ENCODE peak calls at places on chromosomes 3 and 15, in ten cellular contexts. A is endothelial cell; T is tibial artery; K is prostate gland; Y is progenitor cell of endocrine pancreas; D is CD8-positive, alpha-beta T cell; B is WTC11; R is PC-3; S is GM20000; U is body of pancreas. I is an unnamed sample.

GRCh38 chr15:90701880-90702630 is 15.1 kb upstream of the BLM start:
- DNase-seq in A (peak), T (no peak), K (no peak), Y (no peak), D (no peak), B (no peak), R (no peak), S (no peak), U (no peak), I (no peak)

GRCh38 chr3:150345021-150345538 is 63.0 kb upstream of the TSC22D2 start:
- DNase-seq in A (no peak), T (no peak), K (peak), Y (no peak), D (no peak), B (no peak), R (peak), S (no peak), U (peak), I (peak)

GRCh38 chr3:42979044-42979962 is at the start of gene GASK1A:
- DNase-seq in A (peak), T (peak), K (peak), Y (peak), D (no peak), B (peak), R (peak), S (peak), U (peak), I (peak)

GRCh38 chr3:64163755-64164148 is 61.5 kb downstream of the PRICKLE2 start:
- DNase-seq in A (no peak), T (no peak), K (no peak), Y (no peak), D (no peak), B (no peak), R (peak), S (peak), U (no peak), I (no peak)

GRCh38 chr15:99438691-99439523 is 126.9 kb upstream of the MEF2A start:
- DNase-seq in A (no peak), T (peak), K (peak), Y (peak), D (no peak), B (no peak), R (no peak), S (no peak), U (peak), I (no peak)

GRCh38 chr15:73994912-73995622 is 551 bp downstream of the PML start:
- DNase-seq in A (no peak), T (no peak), K (peak), Y (no peak), D (no peak), B (no peak), R (no peak), S (no peak), U (no peak), I (no peak)

GRCh38 chr3:27976933-27977332 is 254.8 kb upstream of the EOMES start:
- DNase-seq in A (no peak), T (no peak), K (no peak), Y (no peak), D (no peak), B (no peak), R (peak), S (no peak), U (no peak), I (no peak)

GRCh38 chr3:169458323-169458722 is 205.2 kb downstream of the MECOM start:
- DNase-seq in A (no peak), T (no peak), K (no peak), Y (no peak), D (no peak), B (no peak), R (no peak), S (no peak), U (no peak), I (no peak)

GRCh38 chr15:90869601-90870353 is 1.4 kb downstream of the FURIN start:
- DNase-seq in A (peak), T (peak), K (no peak), Y (no peak), D (no peak), B (peak), R (peak), S (no peak), U (no peak), I (peak)

GRCh38 chr15:89362203-89363101 is 27.8 kb upstream of the POLG start:
- DNase-seq in A (no peak), T (no peak), K (no peak), Y (no peak), D (no peak), B (no peak), R (no peak), S (peak), U (no peak), I (peak)

GRCh38 chr3:124858275-124858674 is 28.9 kb downstream of the ITGB5 start:
- DNase-seq in A (no peak), T (no peak), K (no peak), Y (no peak), D (no peak), B (no peak), R (no peak), S (no peak), U (no peak), I (no peak)

GRCh38 chr3:123298903-123299302 is 97.2 kb downstream of the SEC22A start:
- DNase-seq in A (no peak), T (no peak), K (no peak), Y (no peak), D (no peak), B (no peak), R (peak), S (no peak), U (no peak), I (no peak)

GRCh38 chr3:30042274-30042859 is 564.0 kb upstream of the TGFBR2 start:
- DNase-seq in A (peak), T (no peak), K (peak), Y (peak), D (peak), B (peak), R (peak), S (peak), U (peak), I (peak)

GRCh38 chr3:146626384-146627122 is 21.4 kb upstream of the PLSCR5 start:
- DNase-seq in A (no peak), T (no peak), K (no peak), Y (no peak), D (no peak), B (no peak), R (no peak), S (no peak), U (no peak), I (no peak)

GRCh38 chr15:88391006-88391405 is 76.2 kb downstream of the MRPL46 start:
- DNase-seq in A (no peak), T (no peak), K (no peak), Y (no peak), D (no peak), B (no peak), R (no peak), S (no peak), U (no peak), I (no peak)

GRCh38 chr3:71189480-71189879 is 394.0 kb downstream of the FOXP1 start:
- DNase-seq in A (no peak), T (no peak), K (no peak), Y (no peak), D (no peak), B (no peak), R (peak), S (no peak), U (no peak), I (no peak)

GRCh38 chr3:184716652-184717607 is 5.1 kb upstream of the MAGEF1 start:
- DNase-seq in A (no peak), T (no peak), K (no peak), Y (no peak), D (no peak), B (peak), R (peak), S (no peak), U (no peak), I (peak)

DNA sequence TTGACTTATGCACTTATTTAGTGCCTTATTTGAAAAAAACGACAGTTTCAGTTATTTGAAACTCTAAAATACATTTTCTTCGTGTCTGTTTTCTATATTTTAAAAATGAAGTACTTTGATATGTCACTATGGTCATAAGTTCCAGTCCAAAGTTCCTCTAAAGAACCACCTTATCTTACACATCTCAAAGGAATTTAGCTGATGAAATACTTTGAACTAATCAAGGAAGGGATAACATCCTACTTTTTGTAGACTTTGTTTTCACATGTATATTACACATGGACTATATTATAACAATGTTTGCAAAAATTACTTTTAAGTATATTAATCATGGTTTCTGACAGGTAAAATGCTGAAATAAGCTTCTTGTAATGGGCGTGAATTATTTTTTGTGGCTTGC is 265.8 kb upstream of the ZNF717 start:
- DNase-seq in A (no peak), T (no peak), K (no peak), Y (no peak), D (no peak), B (no peak), R (peak), S (no peak), U (no peak), I (no peak)
- TF ChIP-seq CTCF in A (no peak), T (no peak), K (no peak), Y (no peak), D (no peak), B (no peak), R (no peak), S (no peak), U (no peak), I (no peak)

DNA sequence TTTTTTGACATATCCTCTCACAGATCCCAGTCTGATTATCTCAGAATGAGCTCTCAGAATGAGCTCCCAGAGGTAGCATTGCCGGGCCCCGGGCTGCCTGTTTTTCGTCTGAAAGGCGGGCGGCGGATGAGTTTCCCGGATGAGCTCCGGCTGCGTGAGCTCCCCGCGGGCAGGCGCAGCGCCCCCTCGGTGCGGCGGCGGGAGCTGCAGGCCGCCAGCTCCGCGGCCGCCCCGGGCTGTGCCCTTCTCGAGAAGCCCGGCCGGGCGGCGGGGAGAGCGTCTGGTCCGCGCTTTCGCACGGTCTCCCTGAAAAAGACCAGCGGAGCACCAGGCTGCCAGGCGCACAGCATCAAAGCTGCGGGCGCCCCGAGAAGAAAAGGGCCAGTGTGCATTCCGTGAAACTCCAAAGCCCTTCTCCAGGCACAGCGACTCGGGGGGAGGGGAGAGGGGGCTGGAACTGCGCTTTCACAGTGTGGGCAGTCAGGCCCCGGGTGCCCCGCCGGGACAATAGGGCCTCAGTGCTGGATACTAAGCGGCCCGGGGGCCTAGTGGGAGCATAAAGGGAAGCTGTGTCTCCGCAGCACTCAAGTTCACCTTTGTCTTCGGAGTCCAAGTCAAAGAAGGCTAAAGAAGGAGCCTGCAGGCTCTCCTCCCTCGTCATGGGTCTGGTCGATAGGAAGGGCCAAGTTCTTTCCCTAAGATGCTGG is 12.1 kb upstream of the SHC4 start:
- DNase-seq in A (peak), T (peak), K (peak), Y (peak), D (peak), B (peak), R (peak), S (peak), U (peak), I (peak)
- TF ChIP-seq CTCF in A (peak), T (peak), K (peak), Y (peak), D (peak), B (peak), R (peak), S (peak), U (peak), I (peak)

DNA sequence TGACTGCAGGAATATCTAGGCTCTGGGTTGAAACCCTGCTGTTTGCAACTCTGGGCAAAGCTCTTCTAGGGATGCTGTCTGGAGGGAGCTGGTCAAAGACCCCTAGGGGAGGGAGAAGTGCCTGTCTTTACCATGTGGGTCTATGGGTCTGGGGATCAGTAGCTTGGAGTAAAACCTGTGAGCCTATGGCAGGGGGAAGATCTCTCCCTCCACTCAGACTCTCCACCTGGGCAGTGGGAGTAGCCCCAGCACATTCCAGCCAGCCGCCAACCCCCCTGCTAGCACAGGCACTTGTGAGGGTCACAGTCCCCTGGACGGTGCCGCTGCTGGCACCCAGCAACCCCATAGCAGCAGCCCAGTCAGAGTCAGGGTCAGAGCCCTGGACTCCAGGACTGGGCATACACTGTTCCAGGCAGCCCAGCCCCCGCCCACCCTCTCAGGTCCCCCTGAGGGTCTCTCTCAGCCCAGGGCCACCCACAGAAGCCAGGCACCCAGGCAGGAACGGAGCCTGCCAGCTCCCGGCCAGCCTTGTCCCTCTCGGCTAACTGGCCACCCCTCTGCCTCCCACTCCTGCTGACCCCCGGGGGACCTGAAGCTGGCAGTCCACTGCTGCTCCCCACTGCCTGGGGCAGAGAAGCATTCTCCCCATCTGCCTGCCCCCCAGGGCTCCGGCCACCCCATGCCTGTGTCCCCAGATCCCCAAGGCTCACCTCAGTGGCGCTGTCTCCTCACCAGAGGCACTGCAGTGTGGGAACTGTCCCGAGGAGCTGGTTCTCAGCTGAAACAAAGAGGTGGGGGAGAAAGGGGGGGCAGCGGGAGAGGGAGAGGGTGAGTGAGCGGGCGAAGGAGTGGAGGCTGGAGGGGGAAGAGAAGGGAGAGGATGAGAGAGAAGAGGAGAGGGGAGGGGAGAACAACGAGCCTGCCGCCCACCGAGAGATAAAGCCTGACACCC is 10.8 kb downstream of the GLYCTK start:
- DNase-seq in A (no peak), T (no peak), K (no peak), Y (no peak), D (no peak), B (peak), R (no peak), S (no peak), U (peak), I (peak)
- TF ChIP-seq CTCF in A (no peak), T (no peak), K (no peak), Y (no peak), D (no peak), B (no peak), R (no peak), S (no peak), U (no peak), I (no peak)

GRCh38 chr15:33612721-33613304 is 302.0 kb downstream of the RYR3 start:
- DNase-seq in A (no peak), T (no peak), K (no peak), Y (no peak), D (no peak), B (no peak), R (no peak), S (no peak), U (no peak), I (no peak)

GRCh38 chr15:33608714-33609113 is 297.9 kb downstream of the RYR3 start:
- DNase-seq in A (no peak), T (no peak), K (no peak), Y (no peak), D (no peak), B (no peak), R (peak), S (no peak), U (no peak), I (no peak)
- TF ChIP-seq CTCF in A (peak), T (peak), K (no peak), Y (peak), D (no peak), B (no peak), R (peak), S (no peak), U (no peak), I (peak)

GRCh38 chr3:143825513-143825912 is 22.8 kb downstream of the SLC9A9 start:
- DNase-seq in A (no peak), T (no peak), K (no peak), Y (no peak), D (no peak), B (no peak), R (no peak), S (no peak), U (no peak), I (no peak)
- TF ChIP-seq CTCF in A (no peak), T (no peak), K (no peak), Y (no peak), D (no peak), B (no peak), R (no peak), S (no peak), U (no peak), I (no peak)

GRCh38 chr15:38699633-38700230 is 135.1 kb upstream of the RASGRP1 start:
- DNase-seq in A (peak), T (peak), K (peak), Y (no peak), D (peak), B (peak), R (peak), S (peak), U (peak), I (peak)
- TF ChIP-seq CTCF in A (peak), T (peak), K (peak), Y (peak), D (peak), B (peak), R (peak), S (peak), U (peak), I (peak)

GRCh38 chr15:47333758-47334157 is 383.5 kb upstream of the SEMA6D start:
- DNase-seq in A (no peak), T (no peak), K (no peak), Y (no peak), D (no peak), B (no peak), R (no peak), S (no peak), U (no peak), I (no peak)
- TF ChIP-seq CTCF in A (no peak), T (no peak), K (no peak), Y (no peak), D (no peak), B (no peak), R (no peak), S (no peak), U (no peak), I (no peak)

GRCh38 chr3:143897558-143898305 is 49.5 kb upstream of the SLC9A9 start:
- DNase-seq in A (no peak), T (no peak), K (no peak), Y (no peak), D (no peak), B (no peak), R (no peak), S (no peak), U (no peak), I (no peak)

GRCh38 chr3:143896486-143896885 is 48.2 kb upstream of the SLC9A9 start:
- DNase-seq in A (no peak), T (no peak), K (no peak), Y (no peak), D (no peak), B (no peak), R (no peak), S (no peak), U (no peak), I (no peak)

GRCh38 chr3:143901105-143901504 is 52.8 kb upstream of the SLC9A9 start:
- DNase-seq in A (no peak), T (no peak), K (no peak), Y (no peak), D (no peak), B (no peak), R (peak), S (no peak), U (no peak), I (no peak)

GRCh38 chr3:143895805-143896204 is 47.5 kb upstream of the SLC9A9 start:
- DNase-seq in A (no peak), T (no peak), K (no peak), Y (no peak), D (no peak), B (no peak), R (peak), S (no peak), U (no peak), I (no peak)
- TF ChIP-seq CTCF in A (peak), T (no peak), K (no peak), Y (peak), D (no peak), B (no peak), R (peak), S (no peak), U (no peak), I (peak)

I was measured in nephron progenitor cell.